ENCODE peak calls at places on chromosomes 5 and 9, in ten cellular contexts. J is kidney epithelial cell; H is CD8-positive, alpha-beta T cell; Z is astrocyte of the hippocampus; Q is T-cell; N is iris pigment epithelial cell; D is endodermal cell; O is suprapubic skin; R is activated T-cell treated with anti-CD3 and anti-CD28 coated beads for 24 hours; A is stromal cell of bone marrow. K is an unnamed sample.

GRCh38 chr9:85516976-85517637 is 224.6 kb downstream of the AGTPBP1 start:
- DNase-seq in J (no peak), H (no peak), Z (peak; percentile 32), Q (no peak), N (no peak), D (no peak), O (no peak), R (no peak), A (no peak), K (no peak)

GRCh38 chr5:169422087-169422486 is 121.1 kb upstream of the SLIT3 start:
- DNase-seq in J (no peak), H (no peak), Z (no peak), Q (no peak), N (no peak), D (peak; percentile 17), O (no peak), R (no peak), A (no peak), K (no peak)

GRCh38 chr5:775960-776861 is 8.3 kb downstream of the ZDHHC11B start:
- DNase-seq in J (no peak), H (no peak), Z (peak; percentile 1), Q (no peak), N (no peak), D (peak; percentile 40), O (peak; percentile 63), R (no peak), A (no peak), K (peak; percentile 16)

GRCh38 chr9:91423785-91424402 is at the start of gene NFIL3:
- DNase-seq in J (no peak), H (peak; percentile 28), Z (peak; percentile 94), Q (peak; percentile 67), N (peak; percentile 79), D (peak; percentile 88), O (peak; percentile 90), R (peak; percentile 60), A (peak; percentile 69), K (peak; percentile 95)

GRCh38 chr5:77087484-77088291 is 603 bp upstream of the ZBED3 start:
- DNase-seq in J (no peak), H (no peak), Z (peak; percentile 67), Q (no peak), N (no peak), D (peak; percentile 72), O (peak; percentile 62), R (no peak), A (no peak), K (peak; percentile 34)

GRCh38 chr5:67971223-67971830 is 244.2 kb upstream of the PIK3R1 start:
- DNase-seq in J (no peak), H (no peak), Z (no peak), Q (no peak), N (peak; percentile 75), D (no peak), O (no peak), R (no peak), A (peak; percentile 78), K (no peak)

GRCh38 chr9:91734371-91734981 is 215.6 kb downstream of the ROR2 start:
- DNase-seq in J (no peak), H (peak; percentile 29), Z (peak; percentile 72), Q (peak; percentile 53), N (peak; percentile 50), D (peak; percentile 93), O (peak; percentile 77), R (peak; percentile 32), A (no peak), K (peak; percentile 88)

GRCh38 chr5:57298985-57299491 is 125.2 kb downstream of the GPBP1 start:
- DNase-seq in J (peak; percentile 59), H (no peak), Z (peak; percentile 94), Q (peak; percentile 16), N (peak; percentile 85), D (peak; percentile 69), O (no peak), R (peak; percentile 29), A (peak; percentile 58), K (peak; percentile 23)

GRCh38 chr5:67774153-67774552 is 441.4 kb upstream of the PIK3R1 start:
- DNase-seq in J (no peak), H (no peak), Z (no peak), Q (no peak), N (no peak), D (no peak), O (no peak), R (no peak), A (peak; percentile 59), K (no peak)

GRCh38 chr5:35365756-35366155 is 135.5 kb upstream of the PRLR start:
- DNase-seq in J (no peak), H (no peak), Z (no peak), Q (no peak), N (no peak), D (no peak), O (no peak), R (no peak), A (no peak), K (no peak)

GRCh38 chr9:136286987-136287379 is 16.9 kb downstream of the CCDC187 start:
- DNase-seq in J (no peak), H (no peak), Z (no peak), Q (no peak), N (no peak), D (no peak), O (no peak), R (no peak), A (no peak), K (no peak)

GRCh38 chr9:134928796-134929559 is 11.3 kb upstream of the FCN1 start:
- DNase-seq in J (no peak), H (no peak), Z (no peak), Q (no peak), N (no peak), D (no peak), O (no peak), R (no peak), A (no peak), K (no peak)

K was measured in iPS-NIHi11.